ENCODE peak calls at places on chromosomes 13 and 19, in ten cellular contexts. V is activated T-cell treated with anti-CD3 and anti-CD28 coated beads, Interleukin-2, amount 50 U/mL, for 72 hours; F is cardiac fibroblast; M is amniotic stem cell; R is A549; S is G401; T is mucosa of gallbladder; G is ecto neural progenitor cell; D is stimulated activated CD4-positive, alpha-beta T cell treated with anti-CD3 and anti-CD28 coated beads, Interleukin-4, amount 100 ng/mL, for 1 hour; Z is stomach. Q is an unnamed sample.

GRCh38 chr19:38737921-38738731 is 6.1 kb downstream of the CAPN12 start:
- DNase-seq in R (no peak), Z (no peak), D (no peak), G (no peak), S (no peak), F (no peak), T (no peak), M (no peak), V (no peak), Q (no peak)

GRCh38 chr19:791605-792360 is 5.5 kb upstream of the PTBP1 start:
- DNase-seq in G (no peak), R (peak; percentile 52), T (no peak), M (no peak), Z (no peak), V (no peak), F (no peak), S (no peak), D (no peak), Q (peak; percentile 96)

GRCh38 chr19:5191091-5191490 is 149.5 kb downstream of the PTPRS start:
- DNase-seq in R (no peak), V (no peak), Z (no peak), G (no peak), D (no peak), M (no peak), S (no peak), T (no peak), F (peak; percentile 16), Q (no peak)

GRCh38 chr13:48412100-48412556 is 785 bp downstream of the LPAR6 start:
- DNase-seq in R (peak; percentile 19), S (no peak), G (no peak), T (no peak), M (no peak), Z (no peak), D (no peak), V (no peak), F (peak; percentile 52), Q (no peak)

GRCh38 chr13:34506796-34507195 is 435.3 kb upstream of the NBEA start:
- DNase-seq in V (no peak), M (no peak), G (no peak), T (no peak), F (no peak), Z (no peak), D (no peak), S (no peak), R (no peak), Q (no peak)

GRCh38 chr13:58884353-58884752 is 1252.8 kb downstream of the PCDH17 start:
- DNase-seq in T (no peak), V (no peak), G (no peak), S (no peak), D (no peak), F (no peak), R (no peak), Z (no peak), M (no peak), Q (no peak)

GRCh38 chr19:517721-518136 is 10.4 kb downstream of the TPGS1 start:
- DNase-seq in T (no peak), G (no peak), D (no peak), F (no peak), S (no peak), M (no peak), Z (no peak), V (no peak), R (no peak), Q (no peak)

GRCh38 chr13:38941353-38941945 is 49.2 kb downstream of the STOML3 start:
- DNase-seq in Z (no peak), R (no peak), F (peak; percentile 27), T (no peak), D (no peak), V (no peak), M (no peak), G (no peak), S (no peak), Q (no peak)

GRCh38 chr13:112790735-112791641 is 101.2 kb downstream of the ATP11A start:
- DNase-seq in D (no peak), T (no peak), M (no peak), S (no peak), Z (peak; percentile 18), G (peak; percentile 36), R (no peak), F (peak; percentile 45), V (no peak), Q (no peak)

GRCh38 chr19:11510444-11510843 is 4.8 kb upstream of the ZNF653 start:
- DNase-seq in Z (no peak), D (no peak), R (no peak), M (no peak), T (no peak), S (no peak), G (no peak), V (no peak), F (no peak), Q (no peak)

GRCh38 chr19:8611890-8612806 is 1.6 kb upstream of the ADAMTS10 start:
- DNase-seq in D (no peak), R (peak; percentile 94), V (no peak), M (no peak), F (peak; percentile 81), T (peak; percentile 41), S (no peak), G (no peak), Z (no peak), Q (no peak)

GRCh38 chr19:1104452-1105216 is 840 bp downstream of the GPX4 start:
- DNase-seq in Z (peak; percentile 69), F (peak; percentile 60), G (peak; percentile 86), T (peak; percentile 70), V (peak; percentile 82), M (no peak), S (peak; percentile 62), R (peak; percentile 70), D (peak; percentile 79), Q (peak; percentile 90)

GRCh38 chr13:112779856-112780604 is 90.2 kb downstream of the ATP11A start:
- DNase-seq in V (no peak), T (no peak), Z (peak; percentile 16), R (no peak), G (peak; percentile 41), M (no peak), F (peak; percentile 8), D (no peak), S (no peak), Q (no peak)

GRCh38 chr13:76872686-76873085 is 13.5 kb downstream of the KCTD12 start:
- DNase-seq in T (no peak), S (no peak), Z (no peak), R (no peak), F (no peak), G (no peak), D (no peak), M (no peak), V (no peak), Q (no peak)

GRCh38 chr13:73922728-73923393 is 211.3 kb downstream of the KLF12 start:
- DNase-seq in M (no peak), G (no peak), R (no peak), T (no peak), Z (no peak), F (peak; percentile 64), D (no peak), S (no peak), V (no peak), Q (no peak)

GRCh38 chr19:33678796-33679195 is 57.0 kb downstream of the CHST8 start:
- DNase-seq in S (peak; percentile 62), T (no peak), M (no peak), F (no peak), D (no peak), V (no peak), Z (no peak), R (no peak), G (no peak), Q (no peak)

GRCh38 chr19:6772028-6772865 is at the start of gene VAV1:
- DNase-seq in S (no peak), F (no peak), Z (peak; percentile 63), R (no peak), V (peak; percentile 84), G (no peak), D (peak; percentile 76), T (peak; percentile 60), M (no peak), Q (peak; percentile 79)

GRCh38 chr13:26950546-26950945 is 190.0 kb upstream of the GPR12 start:
- DNase-seq in D (no peak), Z (no peak), T (no peak), M (no peak), F (no peak), R (no peak), S (no peak), V (no peak), G (no peak), Q (no peak)

GRCh38 chr13:85828094-85828684 is 29.0 kb upstream of the SLITRK6 start:
- DNase-seq in Z (no peak), M (no peak), T (no peak), R (peak; percentile 15), D (no peak), V (no peak), S (peak; percentile 29), G (no peak), F (peak; percentile 35), Q (peak; percentile 4)

GRCh38 chr19:50050406-50051223 is 24.8 kb downstream of the ZNF473 start:
- DNase-seq in F (peak; percentile 76), Z (peak; percentile 55), R (peak; percentile 68), D (peak; percentile 86), G (peak; percentile 52), M (peak; percentile 85), S (peak; percentile 90), V (peak; percentile 74), T (peak; percentile 82), Q (peak; percentile 90)

GRCh38 chr19:2816641-2817040 is 3.0 kb upstream of the ZNF554 start:
- DNase-seq in V (no peak), M (no peak), F (no peak), G (no peak), D (no peak), S (no peak), R (no peak), T (no peak), Z (no peak), Q (no peak)

GRCh38 chr19:35212241-35212640 is 16.3 kb downstream of the FAM187B start:
- DNase-seq in D (no peak), S (no peak), R (no peak), G (no peak), T (no peak), M (no peak), Z (no peak), V (no peak), F (no peak), Q (no peak)

GRCh38 chr19:48090281-48090802 is 20.3 kb downstream of the PLA2G4C start:
- DNase-seq in V (no peak), M (no peak), G (no peak), R (no peak), D (no peak), T (no peak), Z (no peak), S (no peak), F (no peak), Q (no peak)

GRCh38 chr19:10416380-10417257 is 3.7 kb upstream of the PDE4A start:
- DNase-seq in R (peak; percentile 95), V (peak; percentile 94), Z (peak; percentile 90), T (peak; percentile 86), F (peak; percentile 90), G (peak; percentile 95), M (peak; percentile 62), S (peak; percentile 72), D (peak; percentile 91), Q (peak; percentile 89)

GRCh38 chr13:30520571-30520970 is 54.8 kb upstream of the HMGB1 start:
- DNase-seq in V (no peak), F (peak; percentile 85), Z (no peak), M (no peak), D (no peak), R (peak; percentile 20), G (no peak), T (no peak), S (no peak), Q (no peak)

GRCh38 chr13:48859168-48860105 is 116.3 kb upstream of the FNDC3A start:
- DNase-seq in S (no peak), M (no peak), G (no peak), V (no peak), Z (no peak), F (no peak), D (no peak), R (no peak), T (no peak), Q (no peak)

GRCh38 chr13:34867590-34867989 is 74.5 kb upstream of the NBEA start:
- DNase-seq in G (no peak), S (no peak), M (peak; percentile 9), D (no peak), T (no peak), Z (no peak), V (no peak), F (peak; percentile 11), R (peak; percentile 15), Q (no peak)

GRCh38 chr13:98445340-98446233 is 131.3 kb downstream of the STK24 start:
- DNase-seq in D (peak; percentile 78), R (peak; percentile 51), Z (peak; percentile 79), G (peak; percentile 85), T (peak; percentile 73), S (peak; percentile 66), F (peak; percentile 60), V (peak; percentile 83), M (no peak), Q (peak; percentile 78)

Q was measured in K562.